ENCODE peak calls at places on chromosome 11, in four cellular contexts. F, K, Z and N are unnamed samples.

GRCh38 chr11:61791737-61792309 is 576 bp downstream of the TMEM258 start:
- DNase-seq in F (peak; percentile 82), K (peak; percentile 68), Z (peak; percentile 83), N (peak; percentile 35)

GRCh38 chr11:798093-798713 is at the start of gene SLC25A22:
- DNase-seq in F (peak; percentile 87), K (peak; percentile 92), Z (peak; percentile 49), N (peak; percentile 85)

GRCh38 chr11:95338430-95338991 is 107.5 kb upstream of the SESN3 start:
- DNase-seq in F (no peak), K (no peak), Z (no peak), N (no peak)

GRCh38 chr11:8757047-8757446 is 74.5 kb downstream of the RPL27A start:
- DNase-seq in F (no peak), K (no peak), Z (peak; percentile 65), N (no peak)

GRCh38 chr11:134411887-134412507 is at the start of gene B3GAT1:
- DNase-seq in F (no peak), K (no peak), Z (no peak), N (peak; percentile 52)

GRCh38 chr11:106480581-106481185 is 403.2 kb downstream of the AASDHPPT start:
- DNase-seq in F (no peak), K (no peak), Z (peak; percentile 12), N (no peak)

GRCh38 chr11:90847268-90847886 is 624.5 kb upstream of the CHORDC1 start:
- DNase-seq in F (no peak), K (no peak), Z (no peak), N (no peak)

GRCh38 chr11:123197711-123198110 is 2.7 kb upstream of the CLMP start:
- DNase-seq in F (no peak), K (no peak), Z (no peak), N (no peak)

GRCh38 chr11:95066721-95067041 is at the start of gene SRSF8:
- DNase-seq in F (no peak), K (no peak), Z (no peak), N (no peak)

GRCh38 chr11:2379471-2380174 is 2.5 kb downstream of the CD81 start:
- DNase-seq in F (no peak), K (no peak), Z (no peak), N (no peak)

GRCh38 chr11:12587333-12587997 is 86.8 kb upstream of the TEAD1 start:
- DNase-seq in F (no peak), K (no peak), Z (no peak), N (no peak)

GRCh38 chr11:76588455-76589325 is 81.9 kb downstream of the LRRC32 start:
- DNase-seq in F (no peak), K (peak; percentile 20), Z (no peak), N (no peak)

GRCh38 chr11:69105431-69106123 is 50.2 kb upstream of the SMIM38 start:
- DNase-seq in F (no peak), K (no peak), Z (no peak), N (no peak)

GRCh38 chr11:2775083-2775625 is 75.4 kb upstream of the KCNQ1OT1 start:
- DNase-seq in F (no peak), K (no peak), Z (no peak), N (peak; percentile 5)

GRCh38 chr11:67053896-67054850 is 2.5 kb upstream of the RHOD start:
- DNase-seq in F (peak; percentile 98), K (peak; percentile 90), Z (peak; percentile 49), N (peak; percentile 83)

GRCh38 chr11:130457909-130458729 is 9.7 kb downstream of the ADAMTS15 start:
- DNase-seq in F (no peak), K (no peak), Z (no peak), N (no peak)
- TF ChIP-seq NR3C1 in F (no peak), K (no peak), Z (no peak), N (no peak)

GRCh38 chr11:47615249-47615648 is 21.0 kb upstream of the C1QTNF4 start:
- DNase-seq in F (no peak), K (no peak), Z (no peak), N (no peak)

GRCh38 chr11:47611240-47611863 is 17.1 kb upstream of the C1QTNF4 start:
- DNase-seq in F (no peak), K (no peak), Z (no peak), N (no peak)

GRCh38 chr11:47620836-47621378 is 21.5 kb downstream of the MTCH2 start:
- DNase-seq in F (no peak), K (no peak), Z (no peak), N (no peak)

GRCh38 chr11:47617417-47617809 is 23.2 kb upstream of the C1QTNF4 start:
- DNase-seq in F (no peak), K (no peak), Z (no peak), N (no peak)

DNA sequence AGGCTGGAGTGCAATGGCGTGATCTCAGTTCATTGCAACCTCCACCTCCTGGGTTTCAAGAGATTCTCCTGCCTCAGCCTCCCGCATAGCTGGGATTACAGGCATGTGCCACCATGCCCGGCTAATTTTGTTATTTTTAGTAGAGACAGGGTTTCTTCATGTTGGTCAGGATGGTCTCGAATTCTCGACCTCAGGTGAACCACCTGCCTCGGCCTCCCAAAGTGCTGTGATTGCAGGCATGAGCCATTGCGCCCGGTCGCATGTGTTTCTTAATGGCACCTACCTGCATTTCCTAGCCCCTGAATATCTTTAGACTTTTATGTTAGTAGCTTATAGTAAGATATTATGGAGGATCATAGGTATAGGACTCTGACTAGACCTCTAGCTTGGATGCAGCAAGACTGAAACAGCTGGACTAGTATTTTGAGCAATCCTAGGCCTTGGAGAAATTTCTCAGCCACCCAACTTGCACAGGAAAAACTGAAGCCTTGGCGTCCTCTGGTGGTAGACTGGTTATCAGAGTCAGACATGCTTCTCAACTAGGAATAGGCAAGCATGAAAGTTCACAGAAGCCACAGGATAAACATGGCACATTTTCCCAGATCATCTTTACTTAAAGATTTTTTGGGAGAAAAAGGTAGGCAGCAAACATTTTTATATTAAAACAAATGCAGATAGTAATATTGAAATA is 22.7 kb upstream of the C1QTNF4 start:
- DNase-seq in F (peak; percentile 37), K (peak; percentile 55), Z (peak; percentile 58), N (peak; percentile 56)
- TF ChIP-seq NR3C1 in F (no peak), K (no peak), Z (no peak), N (no peak)

GRCh38 chr11:104881117-104881794 is 17.0 kb downstream of the CASP12 start:
- DNase-seq in F (no peak), K (no peak), Z (no peak), N (no peak)
- TF ChIP-seq NR3C1 in F (no peak), K (no peak), Z (no peak), N (no peak)

DNA sequence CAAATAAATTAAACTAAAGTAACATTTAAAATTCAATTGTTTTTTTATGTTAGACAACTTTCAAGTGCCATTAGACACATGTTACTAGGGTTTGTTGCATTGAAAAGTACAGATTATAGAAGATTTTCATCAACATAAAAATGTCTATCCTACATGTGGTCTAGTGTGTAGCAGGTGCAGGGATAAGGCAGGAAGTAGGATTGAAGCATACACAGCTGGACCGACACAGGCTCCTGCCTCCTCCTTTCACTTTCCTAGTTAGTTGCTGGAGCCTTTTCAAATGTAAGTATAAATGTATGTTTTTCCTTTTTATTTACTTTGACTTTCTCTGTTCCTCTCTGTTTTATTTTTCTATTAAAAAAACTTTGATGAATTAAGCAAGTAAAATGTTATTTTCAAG is 246.9 kb upstream of the LUZP2 start:
- DNase-seq in F (no peak), K (no peak), Z (no peak), N (no peak)
- TF ChIP-seq NR3C1 in F (no peak), K (no peak), Z (no peak), N (no peak)

GRCh38 chr11:72154816-72155215 is 19.3 kb downstream of the FOLR3 start:
- DNase-seq in F (no peak), K (no peak), Z (no peak), N (no peak)

GRCh38 chr11:72155751-72156150 is 20.2 kb downstream of the FOLR3 start:
- DNase-seq in F (no peak), K (no peak), Z (no peak), N (no peak)

GRCh38 chr11:72162891-72163492 is 27.5 kb downstream of the FOLR3 start:
- DNase-seq in F (no peak), K (peak; percentile 20), Z (no peak), N (no peak)

GRCh38 chr11:72160319-72160718 is 24.8 kb downstream of the FOLR3 start:
- DNase-seq in F (no peak), K (no peak), Z (no peak), N (no peak)
- TF ChIP-seq NR3C1 in F (no peak), K (no peak), Z (no peak), N (no peak)